ENCODE peak calls at places on chromosome 16, in ten cellular contexts. W is HTR-8/SVneo; Y is substantia nigra; D is KBM-7; O is uterus; Z is stimulated activated CD8-positive, alpha-beta memory T cell treated with anti-CD3 and anti-CD28 coated beads, Interleukin-4, amount 100 ng/mL, for 4 hours; S is psoas muscle; N is stimulated activated CD4-positive, alpha-beta T cell treated with anti-CD3 and anti-CD28 coated beads, Interleukin-1b, Interleukin-23, amount 100 ng/mL, for 24 hours; X is ovary; L is neural progenitor cell. A is an unnamed sample.
A peak's percentile ranks its signal among the peaks of the same experiment; 100 is the strongest.

GRCh38 chr16:9932919-9933653 is 249.1 kb downstream of the GRIN2A start:
- DNase-seq in W (no peak), Y (no peak), D (no peak), O (no peak), Z (no peak), S (no peak), N (no peak), X (no peak), L (no peak), A (no peak)

GRCh38 chr16:79066621-79067020 is 533.9 kb downstream of the MAF start:
- DNase-seq in W (no peak), Y (no peak), D (no peak), O (no peak), Z (no peak), S (no peak), N (no peak), X (no peak), L (peak; percentile 63), A (no peak)

GRCh38 chr16:24698314-24698713 is 31.1 kb upstream of the TNRC6A start:
- DNase-seq in W (no peak), Y (no peak), D (no peak), O (no peak), Z (no peak), S (no peak), N (no peak), X (no peak), L (no peak), A (no peak)

GRCh38 chr16:81447383-81448101 is 2.9 kb downstream of the CMIP start:
- DNase-seq in W (no peak), Y (no peak), D (peak; percentile 46), O (no peak), Z (no peak), S (no peak), N (no peak), X (no peak), L (peak; percentile 34), A (no peak)

GRCh38 chr16:2817496-2818277 is 650 bp downstream of the PRSS21 start:
- DNase-seq in W (no peak), Y (no peak), D (no peak), O (no peak), Z (no peak), S (no peak), N (no peak), X (no peak), L (no peak), A (peak; percentile 11)

GRCh38 chr16:10981697-10982216 is 37.4 kb downstream of the CLEC16A start:
- DNase-seq in W (no peak), Y (no peak), D (peak; percentile 53), O (no peak), Z (no peak), S (no peak), N (no peak), X (no peak), L (no peak), A (no peak)

GRCh38 chr16:85412911-85413520 is 200.1 kb upstream of the GSE1 start:
- DNase-seq in W (no peak), Y (no peak), D (no peak), O (no peak), Z (no peak), S (no peak), N (no peak), X (no peak), L (no peak), A (peak; percentile 36)

GRCh38 chr16:882256-882655 is 81.7 kb upstream of the GNG13 start:
- DNase-seq in W (no peak), Y (no peak), D (no peak), O (no peak), Z (no peak), S (no peak), N (no peak), X (no peak), L (no peak), A (no peak)

A was measured in Right ventricle myocardium superior.